ENCODE peak calls at places on chromosome 2, in six cellular contexts. One of them, this sample, is unnamed.

GRCh38 chr2:237440819-237441281 is 26.9 kb upstream of the COL6A3 start:
- DNase-seq in NCI-H2081: no peak
- DNase-seq in AG08395: peak
- DNase-seq in osteocyte: no peak
- DNase-seq in M059J: no peak
- DNase-seq in GM04504: no peak
- DNase-seq in this sample: no peak

GRCh38 chr2:105439130-105439529 is 40.3 kb upstream of the FHL2 start:
- DNase-seq in osteocyte: no peak
- DNase-seq in M059J: no peak
- DNase-seq in GM04504: no peak
- DNase-seq in AG08395: no peak
- DNase-seq in NCI-H2081: no peak
- DNase-seq in this sample: no peak

GRCh38 chr2:12730265-12730664 is 13.5 kb downstream of the TRIB2 start:
- DNase-seq in M059J: no peak
- DNase-seq in AG08395: no peak
- DNase-seq in osteocyte: no peak
- DNase-seq in NCI-H2081: no peak
- DNase-seq in GM04504: no peak
- DNase-seq in this sample: no peak

GRCh38 chr2:175807031-175807873 is 194.8 kb downstream of the LNPK start:
- DNase-seq in AG08395: no peak
- DNase-seq in GM04504: no peak
- DNase-seq in NCI-H2081: no peak
- DNase-seq in M059J: peak
- DNase-seq in osteocyte: no peak
- DNase-seq in this sample: no peak

GRCh38 chr2:233938676-233939370 is 21.6 kb downstream of the TRPM8 start:
- DNase-seq in osteocyte: no peak
- DNase-seq in AG08395: no peak
- DNase-seq in GM04504: no peak
- DNase-seq in M059J: no peak
- DNase-seq in NCI-H2081: no peak
- DNase-seq in this sample: no peak

GRCh38 chr2:96970910-96971309 is 15.5 kb downstream of the FAM178B start:
- DNase-seq in NCI-H2081: peak
- DNase-seq in osteocyte: no peak
- DNase-seq in AG08395: no peak
- DNase-seq in M059J: no peak
- DNase-seq in GM04504: no peak
- DNase-seq in this sample: no peak

GRCh38 chr2:37142546-37142945 is 14.2 kb downstream of the EIF2AK2 start:
- DNase-seq in AG08395: no peak
- DNase-seq in NCI-H2081: no peak
- DNase-seq in GM04504: no peak
- DNase-seq in osteocyte: no peak
- DNase-seq in M059J: no peak
- DNase-seq in this sample: no peak

GRCh38 chr2:24489942-24490673 is 946 bp upstream of the NCOA1 start:
- DNase-seq in NCI-H2081: no peak
- DNase-seq in M059J: peak
- DNase-seq in osteocyte: no peak
- DNase-seq in AG08395: peak
- DNase-seq in GM04504: no peak
- DNase-seq in this sample: no peak

GRCh38 chr2:207711750-207712487 is 479 bp downstream of the CCNYL1 start:
- DNase-seq in AG08395: peak
- DNase-seq in GM04504: no peak
- DNase-seq in osteocyte: peak
- DNase-seq in NCI-H2081: peak
- DNase-seq in M059J: peak
- DNase-seq in this sample: peak

GRCh38 chr2:29694741-29695140 is 226.6 kb downstream of the ALK start:
- DNase-seq in AG08395: no peak
- DNase-seq in NCI-H2081: no peak
- DNase-seq in osteocyte: no peak
- DNase-seq in M059J: no peak
- DNase-seq in GM04504: no peak
- DNase-seq in this sample: no peak

GRCh38 chr2:213162515-213163118 is 11.2 kb upstream of the IKZF2 start:
- DNase-seq in NCI-H2081: no peak
- DNase-seq in osteocyte: no peak
- DNase-seq in M059J: peak
- DNase-seq in AG08395: peak
- DNase-seq in GM04504: no peak
- DNase-seq in this sample: no peak

GRCh38 chr2:52859065-52859464 is 908.5 kb upstream of the CHAC2 start:
- DNase-seq in AG08395: no peak
- DNase-seq in NCI-H2081: no peak
- DNase-seq in GM04504: no peak
- DNase-seq in M059J: no peak
- DNase-seq in osteocyte: no peak
- DNase-seq in this sample: no peak

This sample was measured in C1 segment of cervical spinal cord.